ENCODE peak calls at places on chromosomes 2 and 18, in ten cellular contexts. J, P, N, O, R, H, V, Z, F and W are unnamed samples.

GRCh38 chr2:56266761-56267411 is 83.1 kb downstream of the CCDC85A start:
- DNase-seq in J (no peak), P (no peak), N (no peak), O (peak; percentile 37), R (no peak), H (no peak), V (no peak), Z (no peak), F (no peak), W (no peak)

GRCh38 chr2:217208867-217209266 is 349.0 kb upstream of the TNP1 start:
- DNase-seq in J (no peak), P (no peak), N (no peak), O (no peak), R (no peak), H (no peak), V (no peak), Z (no peak), F (no peak), W (no peak)

GRCh38 chr18:7872569-7872968 is 305.5 kb downstream of the PTPRM start:
- DNase-seq in J (no peak), P (no peak), N (no peak), O (no peak), R (no peak), H (no peak), V (no peak), Z (no peak), F (no peak), W (no peak)

GRCh38 chr2:217715484-217715883 is 287.3 kb downstream of the TNS1 start:
- DNase-seq in J (no peak), P (no peak), N (no peak), O (no peak), R (no peak), H (no peak), V (no peak), Z (no peak), F (no peak), W (no peak)

GRCh38 chr2:204850576-204850975 is 305.3 kb downstream of the PARD3B start:
- DNase-seq in J (no peak), P (no peak), N (no peak), O (no peak), R (no peak), H (no peak), V (no peak), Z (no peak), F (no peak), W (no peak)

GRCh38 chr2:104547251-104547650 is 306.7 kb upstream of the POU3F3 start:
- DNase-seq in J (no peak), P (no peak), N (no peak), O (no peak), R (no peak), H (no peak), V (no peak), Z (no peak), F (no peak), W (no peak)

GRCh38 chr2:18067980-18068379 is 189.5 kb downstream of the KCNS3 start:
- DNase-seq in J (no peak), P (no peak), N (peak; percentile 17), O (no peak), R (no peak), H (no peak), V (no peak), Z (peak; percentile 25), F (no peak), W (no peak)

GRCh38 chr18:49094979-49095632 is 144.3 kb upstream of the SMAD7 start:
- DNase-seq in J (no peak), P (no peak), N (no peak), O (peak; percentile 34), R (no peak), H (peak; percentile 65), V (no peak), Z (no peak), F (no peak), W (peak; percentile 60)

GRCh38 chr2:44943693-44944101 is 2.2 kb downstream of the SIX3 start:
- DNase-seq in J (no peak), P (no peak), N (no peak), O (no peak), R (peak; percentile 89), H (no peak), V (no peak), Z (no peak), F (no peak), W (no peak)

GRCh38 chr2:63855418-63856301 is 14.0 kb downstream of the UGP2 start:
- DNase-seq in J (no peak), P (no peak), N (no peak), O (no peak), R (no peak), H (no peak), V (no peak), Z (no peak), F (no peak), W (no peak)

GRCh38 chr2:207341114-207341750 is 175.5 kb upstream of the KLF7 start:
- DNase-seq in J (no peak), P (no peak), N (peak; percentile 35), O (no peak), R (no peak), H (no peak), V (no peak), Z (no peak), F (no peak), W (no peak)

GRCh38 chr2:191467113-191467512 is 210.8 kb upstream of the NABP1 start:
- DNase-seq in J (no peak), P (no peak), N (no peak), O (no peak), R (no peak), H (no peak), V (no peak), Z (no peak), F (no peak), W (no peak)

GRCh38 chr2:72669121-72669520 is 156.7 kb downstream of the EXOC6B start:
- DNase-seq in J (no peak), P (no peak), N (no peak), O (peak; percentile 31), R (no peak), H (no peak), V (no peak), Z (no peak), F (no peak), W (peak; percentile 34)

GRCh38 chr2:219488149-219488843 is 10.4 kb upstream of the GMPPA start:
- DNase-seq in J (no peak), P (no peak), N (no peak), O (no peak), R (no peak), H (no peak), V (no peak), Z (no peak), F (no peak), W (no peak)

GRCh38 chr2:71785550-71785951 is 332.2 kb downstream of the DYSF start:
- DNase-seq in J (peak; percentile 61), P (no peak), N (no peak), O (no peak), R (no peak), H (no peak), V (no peak), Z (peak; percentile 2), F (peak; percentile 56), W (no peak)

GRCh38 chr2:28327963-28328922 is 64.4 kb upstream of the FOSL2 start:
- DNase-seq in J (peak; percentile 59), P (no peak), N (no peak), O (no peak), R (no peak), H (no peak), V (no peak), Z (no peak), F (no peak), W (no peak)

GRCh38 chr2:140988597-140988996 is 1142.2 kb downstream of the LRP1B start:
- DNase-seq in J (no peak), P (no peak), N (no peak), O (no peak), R (no peak), H (no peak), V (no peak), Z (no peak), F (no peak), W (no peak)